ENCODE peak calls at places on chromosomes 11 and 22, in nine cellular contexts. One of them, this sample, is unnamed.

GRCh38 chr22:41537203-41537602 is 7.1 kb downstream of the POLR3H start:
- DNase-seq in mesenchymal stem cell: no peak
- DNase-seq in MM.1S: no peak
- DNase-seq in neuronal stem cell: no peak
- DNase-seq in SK-N-SH: no peak
- DNase-seq in A549: no peak
- DNase-seq in IMR-90: no peak
- DNase-seq in H1: no peak
- DNase-seq in mammary epithelial cell: no peak
- DNase-seq in this sample: no peak

GRCh38 chr11:69530278-69531070 is 49.0 kb downstream of the LINC01488 start:
- DNase-seq in H1: no peak
- DNase-seq in A549: no peak
- DNase-seq in mesenchymal stem cell: no peak
- DNase-seq in MM.1S: no peak
- DNase-seq in neuronal stem cell: no peak
- DNase-seq in SK-N-SH: no peak
- DNase-seq in mammary epithelial cell: no peak
- DNase-seq in IMR-90: no peak
- DNase-seq in this sample: no peak

GRCh38 chr11:94793822-94794221 is 25.7 kb downstream of the AMOTL1 start:
- DNase-seq in mammary epithelial cell: peak; percentile 63
- DNase-seq in neuronal stem cell: no peak
- DNase-seq in H1: no peak
- DNase-seq in IMR-90: peak; percentile 81
- DNase-seq in mesenchymal stem cell: peak; percentile 68
- DNase-seq in MM.1S: no peak
- DNase-seq in SK-N-SH: no peak
- DNase-seq in A549: no peak
- DNase-seq in this sample: no peak

GRCh38 chr11:35158371-35159081 is 19.6 kb downstream of the CD44 start:
- DNase-seq in mesenchymal stem cell: peak; percentile 78
- DNase-seq in neuronal stem cell: no peak
- DNase-seq in mammary epithelial cell: peak; percentile 67
- DNase-seq in MM.1S: no peak
- DNase-seq in IMR-90: no peak
- DNase-seq in A549: no peak
- DNase-seq in SK-N-SH: no peak
- DNase-seq in H1: no peak
- DNase-seq in this sample: no peak

GRCh38 chr22:20031732-20032406 is 11.0 kb downstream of the TANGO2 start:
- DNase-seq in H1: no peak
- DNase-seq in IMR-90: no peak
- DNase-seq in MM.1S: no peak
- DNase-seq in A549: no peak
- DNase-seq in SK-N-SH: no peak
- DNase-seq in mesenchymal stem cell: no peak
- DNase-seq in mammary epithelial cell: peak; percentile 39
- DNase-seq in neuronal stem cell: no peak
- DNase-seq in this sample: no peak

GRCh38 chr11:78889698-78890097 is 315.0 kb upstream of the NARS2 start:
- DNase-seq in IMR-90: no peak
- DNase-seq in mammary epithelial cell: no peak
- DNase-seq in MM.1S: no peak
- DNase-seq in H1: no peak
- DNase-seq in SK-N-SH: no peak
- DNase-seq in neuronal stem cell: no peak
- DNase-seq in mesenchymal stem cell: no peak
- DNase-seq in A549: no peak
- DNase-seq in this sample: no peak

GRCh38 chr22:37021041-37021440 is 1.5 kb downstream of the MPST start:
- DNase-seq in A549: no peak
- DNase-seq in IMR-90: no peak
- DNase-seq in SK-N-SH: no peak
- DNase-seq in mammary epithelial cell: no peak
- DNase-seq in neuronal stem cell: no peak
- DNase-seq in H1: no peak
- DNase-seq in MM.1S: no peak
- DNase-seq in mesenchymal stem cell: no peak
- DNase-seq in this sample: no peak

GRCh38 chr11:62985351-62985750 is 584 bp upstream of the SLC22A6 start:
- DNase-seq in mesenchymal stem cell: no peak
- DNase-seq in SK-N-SH: no peak
- DNase-seq in MM.1S: no peak
- DNase-seq in IMR-90: no peak
- DNase-seq in neuronal stem cell: no peak
- DNase-seq in mammary epithelial cell: no peak
- DNase-seq in H1: no peak
- DNase-seq in A549: no peak
- DNase-seq in this sample: no peak

GRCh38 chr22:46149493-46149997 is 781 bp upstream of the PPARA start:
- DNase-seq in mammary epithelial cell: no peak
- DNase-seq in mesenchymal stem cell: peak; percentile 37
- DNase-seq in SK-N-SH: no peak
- DNase-seq in H1: peak; percentile 84
- DNase-seq in neuronal stem cell: peak; percentile 48
- DNase-seq in MM.1S: peak; percentile 35
- DNase-seq in A549: no peak
- DNase-seq in IMR-90: no peak
- DNase-seq in this sample: no peak

DNA sequence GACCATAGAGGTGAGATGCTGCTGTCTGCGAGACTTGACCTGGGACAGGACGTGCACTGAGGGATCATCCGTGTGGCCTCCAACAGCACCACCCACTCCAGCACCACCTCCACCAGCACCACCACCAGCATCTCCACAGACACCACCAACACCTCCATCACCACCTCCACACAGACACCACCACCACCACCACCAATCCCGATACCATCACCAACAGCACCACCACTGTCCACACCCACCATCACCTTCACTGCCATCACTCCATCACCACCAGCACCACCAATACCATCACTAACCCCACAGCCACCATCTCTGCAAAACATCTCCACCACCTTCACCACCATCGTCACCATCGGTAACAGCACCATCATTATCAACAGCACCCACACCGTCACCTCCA is 26.6 kb upstream of the SLC22A12 start:
- DNase-seq in mammary epithelial cell: no peak
- DNase-seq in MM.1S: no peak
- DNase-seq in H1: no peak
- DNase-seq in IMR-90: no peak
- DNase-seq in A549: no peak
- DNase-seq in SK-N-SH: no peak
- DNase-seq in mesenchymal stem cell: no peak
- DNase-seq in neuronal stem cell: no peak
- DNase-seq in this sample: no peak
- H3K27ac ChIP-seq in mammary epithelial cell: no peak overlapping the region
- H3K27ac ChIP-seq in MM.1S: no peak overlapping the region
- H3K27ac ChIP-seq in H1: no peak overlapping the region
- H3K27ac ChIP-seq in IMR-90: no peak overlapping the region
- H3K27ac ChIP-seq in A549: no peak overlapping the region
- H3K27ac ChIP-seq in SK-N-SH: no peak overlapping the region
- H3K27ac ChIP-seq in mesenchymal stem cell: no peak overlapping the region
- H3K27ac ChIP-seq in neuronal stem cell: no peak overlapping the region
- H3K27ac ChIP-seq in this sample: no peak overlapping the region

DNA sequence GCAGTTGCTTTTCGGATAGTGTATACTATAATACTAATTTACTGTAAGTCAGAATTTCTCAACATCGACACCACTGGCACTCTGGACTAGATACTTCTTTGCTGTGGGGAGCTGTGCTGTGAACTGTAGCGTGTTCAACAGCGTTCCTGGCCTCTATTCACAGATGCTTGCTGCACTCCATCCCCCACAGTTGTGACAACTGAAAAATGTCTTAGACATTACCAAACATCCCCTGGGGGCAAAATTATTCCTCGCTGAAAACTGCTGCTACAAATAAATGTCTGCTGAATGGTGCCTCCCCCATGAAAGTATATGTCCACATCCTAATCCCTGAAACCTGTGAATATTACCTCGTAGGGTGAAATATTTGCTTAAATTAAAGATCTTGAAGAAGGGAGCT is 7.5 kb upstream of the SLC15A3 start:
- DNase-seq in A549: no peak
- DNase-seq in H1: no peak
- DNase-seq in mammary epithelial cell: no peak
- DNase-seq in IMR-90: no peak
- DNase-seq in SK-N-SH: no peak
- DNase-seq in neuronal stem cell: no peak
- DNase-seq in MM.1S: no peak
- DNase-seq in mesenchymal stem cell: no peak
- DNase-seq in this sample: no peak
- H3K4me2 ChIP-seq in A549: no peak overlapping the region
- H3K4me2 ChIP-seq in H1: no peak overlapping the region
- H3K4me2 ChIP-seq in mammary epithelial cell: no peak overlapping the region
- H3K4me2 ChIP-seq in IMR-90: no peak overlapping the region
- H3K4me2 ChIP-seq in SK-N-SH: no peak overlapping the region
- H3K4me2 ChIP-seq in neuronal stem cell: no peak overlapping the region
- H3K4me2 ChIP-seq in MM.1S: no peak overlapping the region
- H3K4me2 ChIP-seq in mesenchymal stem cell: no peak overlapping the region
- H3K4me2 ChIP-seq in this sample: no peak overlapping the region

DNA sequence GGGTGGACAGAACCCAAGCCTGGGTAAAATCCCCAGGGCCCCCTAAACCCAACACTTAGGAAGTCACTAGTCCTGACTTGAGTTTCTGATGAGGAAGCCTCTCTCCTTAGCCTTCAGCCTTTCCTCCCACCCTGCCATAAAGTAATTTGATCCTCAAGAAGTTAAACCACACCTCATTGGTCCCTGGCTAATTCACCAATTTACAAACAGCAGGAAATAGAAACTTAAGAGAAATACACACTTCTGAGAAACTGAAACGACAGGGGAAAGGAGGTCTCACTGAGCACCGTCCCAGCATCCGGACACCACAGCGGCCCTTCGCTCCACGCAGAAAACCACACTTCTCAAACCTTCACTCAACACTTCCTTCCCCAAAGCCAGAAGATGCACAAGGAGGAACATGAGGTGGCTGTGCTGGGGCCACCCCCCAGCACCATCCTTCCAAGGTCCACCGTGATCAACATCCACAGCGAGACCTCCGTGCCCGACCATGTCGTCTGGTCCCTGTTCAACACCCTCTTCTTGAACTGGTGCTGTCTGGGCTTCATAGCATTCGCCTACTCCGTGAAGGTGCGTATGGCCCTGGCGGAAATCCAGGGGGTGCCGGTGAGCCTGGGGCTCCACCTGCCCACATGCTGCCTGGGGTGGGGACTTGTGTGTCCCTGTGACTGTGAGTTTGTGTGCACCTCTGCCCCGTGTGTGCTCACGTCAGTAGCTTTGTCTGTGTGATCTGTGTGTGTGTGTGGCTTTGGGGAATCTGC is at the start of gene IFITM1:
- DNase-seq in IMR-90: peak; percentile 84
- DNase-seq in SK-N-SH: no peak
- DNase-seq in MM.1S: peak; percentile 55
- DNase-seq in mesenchymal stem cell: peak; percentile 94
- DNase-seq in H1: peak; percentile 57
- DNase-seq in A549: no peak
- DNase-seq in neuronal stem cell: no peak
- DNase-seq in mammary epithelial cell: peak; percentile 33
- DNase-seq in this sample: no peak
- H3K27ac ChIP-seq in IMR-90: peak within 1 kb of the TSS; percentile 85
- H3K27ac ChIP-seq in SK-N-SH: no peak within 1 kb of the TSS
- H3K27ac ChIP-seq in MM.1S: no peak within 1 kb of the TSS
- H3K27ac ChIP-seq in mesenchymal stem cell: peak within 1 kb of the TSS; percentile 52
- H3K27ac ChIP-seq in H1: peak within 1 kb of the TSS; percentile 43
- H3K27ac ChIP-seq in A549: no peak within 1 kb of the TSS
- H3K27ac ChIP-seq in neuronal stem cell: peak within 1 kb of the TSS; percentile 80
- H3K27ac ChIP-seq in mammary epithelial cell: no peak within 1 kb of the TSS
- H3K27ac ChIP-seq in this sample: peak within 1 kb of the TSS; percentile 74

GRCh38 chr11:11864332-11864731 is 22.6 kb downstream of the USP47 start:
- DNase-seq in MM.1S: peak; percentile 40
- DNase-seq in A549: no peak
- DNase-seq in mesenchymal stem cell: no peak
- DNase-seq in SK-N-SH: no peak
- DNase-seq in neuronal stem cell: no peak
- DNase-seq in H1: no peak
- DNase-seq in IMR-90: no peak
- DNase-seq in mammary epithelial cell: no peak
- DNase-seq in this sample: no peak
- H3K4me2 ChIP-seq in MM.1S: no peak overlapping the region
- H3K4me2 ChIP-seq in A549: no peak overlapping the region
- H3K4me2 ChIP-seq in mesenchymal stem cell: no peak overlapping the region
- H3K4me2 ChIP-seq in SK-N-SH: no peak overlapping the region
- H3K4me2 ChIP-seq in neuronal stem cell: no peak overlapping the region
- H3K4me2 ChIP-seq in H1: no peak overlapping the region
- H3K4me2 ChIP-seq in IMR-90: no peak overlapping the region
- H3K4me2 ChIP-seq in mammary epithelial cell: no peak overlapping the region
- H3K4me2 ChIP-seq in this sample: no peak overlapping the region

GRCh38 chr11:111413849-111414248 is 34.8 kb upstream of the POU2AF1 start:
- DNase-seq in A549: no peak
- DNase-seq in IMR-90: no peak
- DNase-seq in mammary epithelial cell: no peak
- DNase-seq in H1: no peak
- DNase-seq in MM.1S: no peak
- DNase-seq in SK-N-SH: no peak
- DNase-seq in mesenchymal stem cell: no peak
- DNase-seq in neuronal stem cell: no peak
- DNase-seq in this sample: no peak

GRCh38 chr11:111414267-111414931 is 35.3 kb upstream of the POU2AF1 start:
- DNase-seq in SK-N-SH: no peak
- DNase-seq in H1: no peak
- DNase-seq in IMR-90: no peak
- DNase-seq in mammary epithelial cell: no peak
- DNase-seq in neuronal stem cell: no peak
- DNase-seq in A549: no peak
- DNase-seq in mesenchymal stem cell: no peak
- DNase-seq in MM.1S: peak; percentile 61
- DNase-seq in this sample: no peak

GRCh38 chr11:111411456-111411855 is 32.4 kb upstream of the POU2AF1 start:
- DNase-seq in H1: no peak
- DNase-seq in MM.1S: no peak
- DNase-seq in SK-N-SH: no peak
- DNase-seq in neuronal stem cell: no peak
- DNase-seq in mammary epithelial cell: no peak
- DNase-seq in mesenchymal stem cell: no peak
- DNase-seq in IMR-90: no peak
- DNase-seq in A549: no peak
- DNase-seq in this sample: no peak

GRCh38 chr11:111410951-111411350 is 31.9 kb upstream of the POU2AF1 start:
- DNase-seq in MM.1S: no peak
- DNase-seq in mesenchymal stem cell: no peak
- DNase-seq in H1: no peak
- DNase-seq in IMR-90: no peak
- DNase-seq in SK-N-SH: no peak
- DNase-seq in neuronal stem cell: no peak
- DNase-seq in A549: no peak
- DNase-seq in mammary epithelial cell: no peak
- DNase-seq in this sample: no peak

GRCh38 chr11:111412293-111412692 is 33.2 kb upstream of the POU2AF1 start:
- DNase-seq in neuronal stem cell: no peak
- DNase-seq in mammary epithelial cell: no peak
- DNase-seq in IMR-90: no peak
- DNase-seq in MM.1S: peak; percentile 54
- DNase-seq in A549: no peak
- DNase-seq in H1: no peak
- DNase-seq in mesenchymal stem cell: no peak
- DNase-seq in SK-N-SH: no peak
- DNase-seq in this sample: no peak
- H3K27ac ChIP-seq in neuronal stem cell: no peak overlapping the region
- H3K27ac ChIP-seq in mammary epithelial cell: no peak overlapping the region
- H3K27ac ChIP-seq in IMR-90: no peak overlapping the region
- H3K27ac ChIP-seq in MM.1S: peak overlapping the region; percentile 41
- H3K27ac ChIP-seq in A549: no peak overlapping the region
- H3K27ac ChIP-seq in H1: no peak overlapping the region
- H3K27ac ChIP-seq in mesenchymal stem cell: no peak overlapping the region
- H3K27ac ChIP-seq in SK-N-SH: no peak overlapping the region
- H3K27ac ChIP-seq in this sample: no peak overlapping the region

GRCh38 chr22:22228421-22228820 is 16.2 kb upstream of the VPREB1 start:
- DNase-seq in IMR-90: no peak
- DNase-seq in A549: no peak
- DNase-seq in neuronal stem cell: no peak
- DNase-seq in H1: no peak
- DNase-seq in SK-N-SH: no peak
- DNase-seq in mammary epithelial cell: no peak
- DNase-seq in MM.1S: no peak
- DNase-seq in mesenchymal stem cell: no peak
- DNase-seq in this sample: no peak
- H3K4me2 ChIP-seq in IMR-90: no peak overlapping the region
- H3K4me2 ChIP-seq in A549: no peak overlapping the region
- H3K4me2 ChIP-seq in neuronal stem cell: no peak overlapping the region
- H3K4me2 ChIP-seq in H1: no peak overlapping the region
- H3K4me2 ChIP-seq in SK-N-SH: no peak overlapping the region
- H3K4me2 ChIP-seq in mammary epithelial cell: no peak overlapping the region
- H3K4me2 ChIP-seq in MM.1S: no peak overlapping the region
- H3K4me2 ChIP-seq in mesenchymal stem cell: no peak overlapping the region
- H3K4me2 ChIP-seq in this sample: no peak overlapping the region

This sample was measured in keratinocyte.